ENCODE peak calls at places on chromosomes 3 and 15, in nine cellular contexts. R is T-helper 17 cell; Q is AG04450; D is activated T-helper 1 cell treated with anti-CD3 and anti-CD28 coated beads, Interleukin-12 subunit alpha, Interleukin-12 subunit beta, Interleukin-2, Interleukin-4 antibody, amounts not matched to agents 30 ng/mL and 10 ng/mL and 1 ng/mL, durations not matched to agents 14 hours and 24 hours and 36 hours; I is T-helper 2 cell; P is stimulated activated CD8-positive, alpha-beta memory T cell treated with anti-CD3 and anti-CD28 coated beads, Interleukin-2, amount 100 ng/mL, for 48 hours; C is NCI-H1417 treated with DMSO at 0.1 percent for 48 hours; W is AG08396; O is CMK. E is an unnamed sample.
A peak's percentile ranks its signal among the peaks of the same experiment; 100 is the strongest.

GRCh38 chr15:52144656-52145055 is 32.1 kb upstream of the BCL2L10 start:
- DNase-seq in R (no peak), I (no peak), W (no peak), O (no peak), C (no peak), P (no peak), D (no peak), Q (no peak), E (no peak)

GRCh38 chr15:88398011-88398410 is 69.2 kb downstream of the MRPL46 start:
- DNase-seq in P (no peak), Q (no peak), I (no peak), R (no peak), C (no peak), D (no peak), W (no peak), O (no peak), E (no peak)

GRCh38 chr15:42413914-42414313 is 54.6 kb downstream of the CAPN3 start:
- DNase-seq in Q (no peak), P (no peak), W (no peak), R (no peak), I (no peak), D (no peak), C (no peak), O (no peak), E (no peak)

GRCh38 chr3:126114406-126115386 is 30.8 kb upstream of the SLC41A3 start:
- DNase-seq in D (no peak), C (no peak), W (no peak), P (no peak), I (no peak), O (no peak), R (no peak), Q (no peak), E (no peak)

GRCh38 chr3:126358038-126358815 is 1.0 kb upstream of the KLF15 start:
- DNase-seq in C (no peak), P (no peak), W (no peak), D (no peak), Q (no peak), I (no peak), O (no peak), R (no peak), E (no peak)

GRCh38 chr3:169146112-169146665 is 517.3 kb downstream of the MECOM start:
- DNase-seq in C (no peak), I (no peak), Q (no peak), R (no peak), W (peak; percentile 62), P (no peak), D (no peak), O (peak; percentile 33), E (peak; percentile 31)

GRCh38 chr15:92599394-92599970 is 56.1 kb downstream of the FAM174B start:
- DNase-seq in Q (peak; percentile 2), D (no peak), W (no peak), O (no peak), P (no peak), I (no peak), R (no peak), C (no peak), E (no peak)

GRCh38 chr3:126245811-126246727 is 65.7 kb upstream of the ALDH1L1 start:
- DNase-seq in I (no peak), O (no peak), D (no peak), R (no peak), C (peak; percentile 1), P (no peak), Q (peak; percentile 46), W (peak; percentile 47), E (peak; percentile 58)

GRCh38 chr3:122794779-122795673 is at the start of gene SLC49A4:
- DNase-seq in W (peak; percentile 96), P (peak; percentile 57), C (no peak), O (peak; percentile 49), D (peak; percentile 71), R (peak; percentile 48), Q (no peak), I (peak; percentile 67), E (peak; percentile 66)

GRCh38 chr3:40999682-41000081 is 199.6 kb upstream of the CTNNB1 start:
- DNase-seq in I (no peak), R (no peak), Q (no peak), P (no peak), D (no peak), W (no peak), C (no peak), O (no peak), E (no peak)

GRCh38 chr3:4722103-4722502 is 229.0 kb downstream of the ITPR1 start:
- DNase-seq in R (no peak), P (no peak), D (no peak), W (peak; percentile 37), C (no peak), O (no peak), I (no peak), Q (no peak), E (peak; percentile 52)

GRCh38 chr3:58564456-58565160 is 12.6 kb downstream of the FAM107A start:
- DNase-seq in I (no peak), O (no peak), C (no peak), Q (peak; percentile 11), D (no peak), P (no peak), W (peak; percentile 65), R (no peak), E (peak; percentile 79)

GRCh38 chr3:139308156-139309017 is 35.4 kb upstream of the MRPS22 start:
- DNase-seq in W (no peak), Q (no peak), D (no peak), O (no peak), C (no peak), P (no peak), R (no peak), I (no peak), E (no peak)

GRCh38 chr3:30399394-30400181 is 206.8 kb upstream of the TGFBR2 start:
- DNase-seq in O (no peak), Q (no peak), W (no peak), C (no peak), D (no peak), R (no peak), P (no peak), I (no peak), E (no peak)

GRCh38 chr3:125374501-125374995 is 577 bp downstream of the ZNF148 start:
- DNase-seq in I (no peak), R (no peak), Q (no peak), P (peak; percentile 5), C (no peak), D (peak; percentile 17), O (peak; percentile 14), W (peak; percentile 56), E (peak; percentile 25)

GRCh38 chr3:124774305-124774673 is 44.0 kb downstream of the UMPS start:
- DNase-seq in I (no peak), W (peak; percentile 84), C (no peak), Q (peak; percentile 53), D (no peak), R (no peak), O (no peak), P (no peak), E (peak; percentile 74)

GRCh38 chr15:66894363-66894762 is 171.0 kb upstream of the SMAD3 start:
- DNase-seq in D (no peak), P (no peak), Q (no peak), W (no peak), C (no peak), I (no peak), R (no peak), O (no peak), E (no peak)

GRCh38 chr3:127824151-127824825 is 2.0 kb upstream of the MGLL start:
- DNase-seq in O (no peak), R (no peak), I (no peak), W (no peak), C (no peak), P (no peak), D (no peak), Q (no peak), E (no peak)

GRCh38 chr3:50628601-50629000 is 11.7 kb downstream of the MAPKAPK3 start:
- DNase-seq in I (no peak), D (no peak), P (no peak), O (no peak), C (no peak), R (no peak), Q (no peak), W (no peak), E (no peak)

GRCh38 chr3:53534996-53535395 is 40.6 kb downstream of the CACNA1D start:
- DNase-seq in P (no peak), R (no peak), W (no peak), O (no peak), I (no peak), D (no peak), C (no peak), Q (no peak), E (no peak)

GRCh38 chr3:119600732-119601131 is 3.0 kb downstream of the PLA1A start:
- DNase-seq in D (no peak), C (no peak), Q (no peak), R (no peak), I (no peak), O (no peak), W (no peak), P (peak; percentile 7), E (no peak)

GRCh38 chr15:92069308-92070244 is 216.1 kb downstream of the SLCO3A1 start:
- DNase-seq in W (peak; percentile 72), C (no peak), I (peak; percentile 4), P (peak; percentile 37), O (no peak), D (no peak), R (no peak), Q (peak; percentile 27), E (peak; percentile 53)

GRCh38 chr15:73989001-73989798 is 2.9 kb downstream of the STOML1 start:
- DNase-seq in D (no peak), W (peak; percentile 78), O (no peak), P (no peak), I (no peak), C (no peak), Q (peak; percentile 36), R (no peak), E (peak; percentile 55)

GRCh38 chr3:61936344-61936937 is 375.1 kb downstream of the PTPRG start:
- DNase-seq in Q (no peak), D (no peak), I (no peak), C (no peak), W (peak; percentile 18), R (no peak), O (no peak), P (peak; percentile 5), E (no peak)

GRCh38 chr15:74178326-74179100 is 5.0 kb downstream of the ISLR start:
- DNase-seq in P (no peak), R (no peak), Q (no peak), C (no peak), W (no peak), D (no peak), O (no peak), I (no peak), E (no peak)